ENCODE peak calls at places on chromosomes 1 and 21, in ten cellular contexts. R is activated T-cell treated with anti-CD3 and anti-CD28 coated beads for 1 hour, M is dorsolateral prefrontal cortex, B is skeletal muscle cell, H is AG20443, A is GM12891, D is LHCN-M2, U is upper lobe of right lung, V is T-helper 17 cell, N is KBM-7. Z is an unnamed sample.

GRCh38 chr1:100523038-100523649 is 14.8 kb upstream of the GPR88 start:
- DNase-seq in V (no peak), R (no peak), U (no peak), B (no peak), A (no peak), M (no peak), D (no peak), H (no peak), N (peak; percentile 90), Z (no peak)

GRCh38 chr1:244011251-244011650 is 39.8 kb upstream of the ZBTB18 start:
- DNase-seq in R (no peak), U (no peak), B (no peak), M (no peak), A (no peak), V (no peak), D (no peak), H (no peak), N (no peak), Z (no peak)

GRCh38 chr1:229209816-229210215 is 61.1 kb upstream of the RAB4A start:
- DNase-seq in M (no peak), R (no peak), A (no peak), V (no peak), H (no peak), N (no peak), D (no peak), U (no peak), B (no peak), Z (no peak)

GRCh38 chr1:7885513-7886298 is 32.8 kb upstream of the UTS2 start:
- DNase-seq in U (peak; percentile 95), H (no peak), A (no peak), D (no peak), B (no peak), V (no peak), R (no peak), M (no peak), N (no peak), Z (no peak)

GRCh38 chr1:156641761-156642264 is at the start of gene BCAN:
- DNase-seq in M (peak; percentile 44), B (no peak), D (no peak), U (no peak), V (no peak), H (peak; percentile 51), N (no peak), R (no peak), A (no peak), Z (peak; percentile 58)

GRCh38 chr1:67675800-67676199 is 9.2 kb upstream of the GADD45A start:
- DNase-seq in D (peak; percentile 81), R (no peak), B (peak; percentile 31), M (no peak), U (no peak), A (no peak), V (no peak), H (peak; percentile 37), N (no peak), Z (no peak)

GRCh38 chr1:90720137-90720636 is 3.1 kb upstream of the BARHL2 start:
- DNase-seq in U (no peak), M (no peak), R (no peak), N (no peak), D (no peak), H (no peak), A (no peak), B (no peak), V (no peak), Z (no peak)

GRCh38 chr1:162973381-162973795 is 95.8 kb upstream of the RGS4 start:
- DNase-seq in U (no peak), D (peak; percentile 90), R (no peak), N (no peak), B (peak; percentile 56), A (no peak), V (no peak), H (peak; percentile 75), M (no peak), Z (no peak)

GRCh38 chr1:203114202-203114601 is 13.3 kb upstream of the ADORA1 start:
- DNase-seq in R (no peak), H (no peak), B (no peak), A (no peak), M (no peak), D (no peak), V (no peak), N (no peak), U (no peak), Z (no peak)

GRCh38 chr1:21324368-21325137 is 34.3 kb upstream of the ECE1 start:
- DNase-seq in N (peak; percentile 41), V (no peak), D (peak; percentile 94), U (peak; percentile 86), M (peak; percentile 22), A (peak; percentile 43), R (peak; percentile 41), B (peak; percentile 91), H (peak; percentile 85), Z (no peak)

GRCh38 chr21:35616090-35616489 is 444.2 kb downstream of the SETD4 start:
- DNase-seq in V (no peak), B (no peak), U (no peak), H (peak; percentile 35), D (peak; percentile 73), R (no peak), N (peak; percentile 40), A (no peak), M (no peak), Z (no peak)

GRCh38 chr1:150507912-150508864 is at the start of gene ECM1:
- DNase-seq in N (peak; percentile 52), M (no peak), R (no peak), D (peak; percentile 85), U (no peak), H (peak; percentile 91), V (no peak), B (no peak), A (no peak), Z (no peak)

GRCh38 chr1:166884040-166884642 is 8.1 kb upstream of the TADA1 start:
- DNase-seq in V (no peak), D (no peak), A (peak; percentile 23), B (no peak), M (peak; percentile 57), R (peak; percentile 8), H (peak; percentile 72), N (no peak), U (peak; percentile 70), Z (peak; percentile 63)

GRCh38 chr1:165737196-165737595 is 31.5 kb downstream of the TMCO1 start:
- DNase-seq in H (no peak), A (no peak), D (peak; percentile 16), N (no peak), U (no peak), B (no peak), V (no peak), M (no peak), R (no peak), Z (no peak)

GRCh38 chr21:34603002-34603709 is 11.8 kb downstream of the RCAN1 start:
- DNase-seq in D (peak; percentile 55), R (peak; percentile 41), A (peak; percentile 43), U (peak; percentile 92), M (peak; percentile 89), B (peak; percentile 31), H (peak; percentile 87), N (peak; percentile 75), V (peak; percentile 16), Z (peak; percentile 86)

GRCh38 chr1:156439771-156440183 is 60.8 kb downstream of the MEF2D start:
- DNase-seq in H (no peak), D (no peak), B (no peak), N (no peak), U (no peak), M (no peak), R (no peak), V (no peak), A (no peak), Z (no peak)

GRCh38 chr1:44721521-44722361 is 9.2 kb downstream of the RNU5D-1 start:
- DNase-seq in M (no peak), D (peak; percentile 97), B (peak; percentile 94), N (peak; percentile 99), V (no peak), U (peak; percentile 81), A (peak; percentile 56), H (peak; percentile 56), R (peak; percentile 50), Z (no peak)

GRCh38 chr1:172815740-172816139 is 156.8 kb downstream of the FASLG start:
- DNase-seq in B (no peak), D (peak; percentile 70), A (no peak), M (no peak), V (no peak), H (no peak), U (no peak), N (no peak), R (no peak), Z (no peak)

GRCh38 chr1:239739919-239740318 is 351.8 kb upstream of the FMN2 start:
- DNase-seq in M (no peak), V (no peak), U (no peak), R (no peak), H (no peak), D (no peak), N (peak; percentile 16), B (no peak), A (no peak), Z (no peak)

GRCh38 chr1:172960454-172961208 is 90.1 kb downstream of the TNFSF18 start:
- DNase-seq in D (no peak), N (no peak), R (no peak), B (peak; percentile 27), V (no peak), A (no peak), U (no peak), M (no peak), H (peak; percentile 24), Z (no peak)

GRCh38 chr1:33168556-33169289 is 13.1 kb downstream of the TRIM62 start:
- DNase-seq in A (no peak), N (no peak), V (no peak), B (no peak), H (peak; percentile 7), R (no peak), U (no peak), D (no peak), M (no peak), Z (no peak)

GRCh38 chr1:71641013-71641412 is 560.2 kb upstream of the ZRANB2 start:
- DNase-seq in R (no peak), H (no peak), B (no peak), M (no peak), N (no peak), D (no peak), U (no peak), A (no peak), V (no peak), Z (no peak)

GRCh38 chr1:46551597-46552095 is at the start of gene KNCN:
- DNase-seq in U (no peak), D (no peak), H (no peak), V (no peak), R (no peak), M (no peak), B (no peak), A (no peak), N (no peak), Z (no peak)

GRCh38 chr1:91891486-91891885 is 5.5 kb upstream of the TGFBR3 start:
- DNase-seq in V (no peak), N (no peak), D (peak; percentile 34), H (no peak), B (peak; percentile 42), A (no peak), R (no peak), U (no peak), M (no peak), Z (no peak)

GRCh38 chr1:229043111-229043510 is 227.8 kb upstream of the RAB4A start:
- DNase-seq in R (no peak), A (no peak), U (no peak), M (no peak), B (no peak), H (no peak), N (peak; percentile 22), D (no peak), V (no peak), Z (no peak)

GRCh38 chr1:18357831-18358230 is 122.9 kb upstream of the KLHDC7A start:
- DNase-seq in V (no peak), A (no peak), D (no peak), H (no peak), U (peak; percentile 6), B (no peak), M (no peak), R (no peak), N (no peak), Z (no peak)

GRCh38 chr1:212566522-212567479 is 41.8 kb upstream of the ATF3 start:
- DNase-seq in D (peak; percentile 98), A (peak; percentile 63), B (peak; percentile 71), U (no peak), H (peak; percentile 73), M (no peak), V (no peak), N (peak; percentile 63), R (peak; percentile 22), Z (no peak)

GRCh38 chr1:244599937-244600350 is 53.0 kb upstream of the DESI2 start:
- DNase-seq in U (no peak), A (peak; percentile 34), N (no peak), D (peak; percentile 90), H (peak; percentile 90), V (no peak), B (peak; percentile 86), R (no peak), M (no peak), Z (no peak)

Z was measured in hypothalamus.